ENCODE peak calls at places on chromosomes 13 and 19, in seven cellular contexts. One of them, this sample, is unnamed.
A peak's percentile ranks its signal among the peaks of the same experiment; 100 is the strongest.

GRCh38 chr19:27746691-27747380 is 1466.1 kb downstream of the UQCRFS1 start:
- DNase-seq in dermis microvascular lymphatic vessel endothelial cell: peak; percentile 23
- DNase-seq in mucosa of gallbladder: peak; percentile 1
- DNase-seq in stimulated activated CD4-positive, alpha-beta T cell treated with anti-CD3 and anti-CD28 coated beads, Interleukin-15, amount 100 ng/mL, for 24 hours: peak; percentile 13
- DNase-seq in activated T-cell treated with anti-CD3 and anti-CD28 coated beads, Interleukin-2, amount 50 U/mL, for 24 hours: no peak
- DNase-seq in GM03348: peak; percentile 26
- DNase-seq in Right ventricle myocardium superior: peak; percentile 61
- DNase-seq in this sample: peak; percentile 13

GRCh38 chr19:1017115-1017905 is 3.6 kb downstream of the TMEM259 start:
- DNase-seq in dermis microvascular lymphatic vessel endothelial cell: no peak
- DNase-seq in mucosa of gallbladder: no peak
- DNase-seq in stimulated activated CD4-positive, alpha-beta T cell treated with anti-CD3 and anti-CD28 coated beads, Interleukin-15, amount 100 ng/mL, for 24 hours: no peak
- DNase-seq in activated T-cell treated with anti-CD3 and anti-CD28 coated beads, Interleukin-2, amount 50 U/mL, for 24 hours: no peak
- DNase-seq in GM03348: no peak
- DNase-seq in Right ventricle myocardium superior: no peak
- DNase-seq in this sample: no peak

GRCh38 chr13:52842440-52842839 is 6.0 kb downstream of the PCDH8 start:
- DNase-seq in dermis microvascular lymphatic vessel endothelial cell: no peak
- DNase-seq in mucosa of gallbladder: no peak
- DNase-seq in stimulated activated CD4-positive, alpha-beta T cell treated with anti-CD3 and anti-CD28 coated beads, Interleukin-15, amount 100 ng/mL, for 24 hours: no peak
- DNase-seq in activated T-cell treated with anti-CD3 and anti-CD28 coated beads, Interleukin-2, amount 50 U/mL, for 24 hours: no peak
- DNase-seq in GM03348: no peak
- DNase-seq in Right ventricle myocardium superior: no peak
- DNase-seq in this sample: no peak

GRCh38 chr19:2113436-2114211 is 16.9 kb downstream of the IZUMO4 start:
- DNase-seq in dermis microvascular lymphatic vessel endothelial cell: peak; percentile 43
- DNase-seq in mucosa of gallbladder: no peak
- DNase-seq in stimulated activated CD4-positive, alpha-beta T cell treated with anti-CD3 and anti-CD28 coated beads, Interleukin-15, amount 100 ng/mL, for 24 hours: no peak
- DNase-seq in activated T-cell treated with anti-CD3 and anti-CD28 coated beads, Interleukin-2, amount 50 U/mL, for 24 hours: no peak
- DNase-seq in GM03348: no peak
- DNase-seq in Right ventricle myocardium superior: no peak
- DNase-seq in this sample: peak; percentile 26

GRCh38 chr19:3610745-3611717 is 4.4 kb upstream of the TBXA2R start:
- DNase-seq in dermis microvascular lymphatic vessel endothelial cell: no peak
- DNase-seq in mucosa of gallbladder: no peak
- DNase-seq in stimulated activated CD4-positive, alpha-beta T cell treated with anti-CD3 and anti-CD28 coated beads, Interleukin-15, amount 100 ng/mL, for 24 hours: no peak
- DNase-seq in activated T-cell treated with anti-CD3 and anti-CD28 coated beads, Interleukin-2, amount 50 U/mL, for 24 hours: no peak
- DNase-seq in GM03348: no peak
- DNase-seq in Right ventricle myocardium superior: no peak
- DNase-seq in this sample: no peak

GRCh38 chr19:19278315-19278714 is 5.2 kb upstream of the TM6SF2 start:
- DNase-seq in dermis microvascular lymphatic vessel endothelial cell: no peak
- DNase-seq in mucosa of gallbladder: no peak
- DNase-seq in stimulated activated CD4-positive, alpha-beta T cell treated with anti-CD3 and anti-CD28 coated beads, Interleukin-15, amount 100 ng/mL, for 24 hours: no peak
- DNase-seq in activated T-cell treated with anti-CD3 and anti-CD28 coated beads, Interleukin-2, amount 50 U/mL, for 24 hours: no peak
- DNase-seq in GM03348: no peak
- DNase-seq in Right ventricle myocardium superior: no peak
- DNase-seq in this sample: no peak

GRCh38 chr19:35722897-35723296 is 5.1 kb downstream of the KMT2B start:
- DNase-seq in dermis microvascular lymphatic vessel endothelial cell: no peak
- DNase-seq in mucosa of gallbladder: no peak
- DNase-seq in stimulated activated CD4-positive, alpha-beta T cell treated with anti-CD3 and anti-CD28 coated beads, Interleukin-15, amount 100 ng/mL, for 24 hours: no peak
- DNase-seq in activated T-cell treated with anti-CD3 and anti-CD28 coated beads, Interleukin-2, amount 50 U/mL, for 24 hours: no peak
- DNase-seq in GM03348: no peak
- DNase-seq in Right ventricle myocardium superior: no peak
- DNase-seq in this sample: no peak

GRCh38 chr19:45444318-45445041 is 20.8 kb upstream of the ERCC1 start:
- DNase-seq in dermis microvascular lymphatic vessel endothelial cell: peak; percentile 91
- DNase-seq in mucosa of gallbladder: peak; percentile 93
- DNase-seq in stimulated activated CD4-positive, alpha-beta T cell treated with anti-CD3 and anti-CD28 coated beads, Interleukin-15, amount 100 ng/mL, for 24 hours: peak; percentile 83
- DNase-seq in activated T-cell treated with anti-CD3 and anti-CD28 coated beads, Interleukin-2, amount 50 U/mL, for 24 hours: peak; percentile 81
- DNase-seq in GM03348: peak; percentile 90
- DNase-seq in Right ventricle myocardium superior: peak; percentile 98
- DNase-seq in this sample: peak; percentile 85

GRCh38 chr13:110294146-110294545 is 12.8 kb downstream of the COL4A1 start:
- DNase-seq in dermis microvascular lymphatic vessel endothelial cell: no peak
- DNase-seq in mucosa of gallbladder: no peak
- DNase-seq in stimulated activated CD4-positive, alpha-beta T cell treated with anti-CD3 and anti-CD28 coated beads, Interleukin-15, amount 100 ng/mL, for 24 hours: no peak
- DNase-seq in activated T-cell treated with anti-CD3 and anti-CD28 coated beads, Interleukin-2, amount 50 U/mL, for 24 hours: no peak
- DNase-seq in GM03348: peak; percentile 81
- DNase-seq in Right ventricle myocardium superior: no peak
- DNase-seq in this sample: peak; percentile 98

GRCh38 chr13:47480121-47480520 is 521.0 kb downstream of the SUCLA2 start:
- DNase-seq in dermis microvascular lymphatic vessel endothelial cell: no peak
- DNase-seq in mucosa of gallbladder: no peak
- DNase-seq in stimulated activated CD4-positive, alpha-beta T cell treated with anti-CD3 and anti-CD28 coated beads, Interleukin-15, amount 100 ng/mL, for 24 hours: no peak
- DNase-seq in activated T-cell treated with anti-CD3 and anti-CD28 coated beads, Interleukin-2, amount 50 U/mL, for 24 hours: no peak
- DNase-seq in GM03348: peak; percentile 69
- DNase-seq in Right ventricle myocardium superior: no peak
- DNase-seq in this sample: peak; percentile 84

GRCh38 chr13:50580684-50581305 is 262.7 kb downstream of the DLEU7 start:
- DNase-seq in dermis microvascular lymphatic vessel endothelial cell: peak; percentile 63
- DNase-seq in mucosa of gallbladder: no peak
- DNase-seq in stimulated activated CD4-positive, alpha-beta T cell treated with anti-CD3 and anti-CD28 coated beads, Interleukin-15, amount 100 ng/mL, for 24 hours: no peak
- DNase-seq in activated T-cell treated with anti-CD3 and anti-CD28 coated beads, Interleukin-2, amount 50 U/mL, for 24 hours: no peak
- DNase-seq in GM03348: peak; percentile 35
- DNase-seq in Right ventricle myocardium superior: no peak
- DNase-seq in this sample: peak; percentile 66

GRCh38 chr13:95020298-95020987 is 280.8 kb downstream of the ABCC4 start:
- DNase-seq in dermis microvascular lymphatic vessel endothelial cell: no peak
- DNase-seq in mucosa of gallbladder: no peak
- DNase-seq in stimulated activated CD4-positive, alpha-beta T cell treated with anti-CD3 and anti-CD28 coated beads, Interleukin-15, amount 100 ng/mL, for 24 hours: no peak
- DNase-seq in activated T-cell treated with anti-CD3 and anti-CD28 coated beads, Interleukin-2, amount 50 U/mL, for 24 hours: no peak
- DNase-seq in GM03348: no peak
- DNase-seq in Right ventricle myocardium superior: no peak
- DNase-seq in this sample: no peak

GRCh38 chr19:39202998-39203355 is 1.1 kb downstream of the SYCN start:
- DNase-seq in dermis microvascular lymphatic vessel endothelial cell: no peak
- DNase-seq in mucosa of gallbladder: no peak
- DNase-seq in stimulated activated CD4-positive, alpha-beta T cell treated with anti-CD3 and anti-CD28 coated beads, Interleukin-15, amount 100 ng/mL, for 24 hours: no peak
- DNase-seq in activated T-cell treated with anti-CD3 and anti-CD28 coated beads, Interleukin-2, amount 50 U/mL, for 24 hours: no peak
- DNase-seq in GM03348: no peak
- DNase-seq in Right ventricle myocardium superior: no peak
- DNase-seq in this sample: no peak

GRCh38 chr19:8352134-8352827 is 9.2 kb upstream of the KANK3 start:
- DNase-seq in dermis microvascular lymphatic vessel endothelial cell: no peak
- DNase-seq in mucosa of gallbladder: no peak
- DNase-seq in stimulated activated CD4-positive, alpha-beta T cell treated with anti-CD3 and anti-CD28 coated beads, Interleukin-15, amount 100 ng/mL, for 24 hours: no peak
- DNase-seq in activated T-cell treated with anti-CD3 and anti-CD28 coated beads, Interleukin-2, amount 50 U/mL, for 24 hours: no peak
- DNase-seq in GM03348: peak; percentile 33
- DNase-seq in Right ventricle myocardium superior: no peak
- DNase-seq in this sample: no peak

GRCh38 chr13:87498681-87499080 is 172.5 kb upstream of the SLITRK5 start:
- DNase-seq in dermis microvascular lymphatic vessel endothelial cell: no peak
- DNase-seq in mucosa of gallbladder: no peak
- DNase-seq in stimulated activated CD4-positive, alpha-beta T cell treated with anti-CD3 and anti-CD28 coated beads, Interleukin-15, amount 100 ng/mL, for 24 hours: no peak
- DNase-seq in activated T-cell treated with anti-CD3 and anti-CD28 coated beads, Interleukin-2, amount 50 U/mL, for 24 hours: no peak
- DNase-seq in GM03348: no peak
- DNase-seq in Right ventricle myocardium superior: no peak
- DNase-seq in this sample: no peak

GRCh38 chr13:113981201-113981605 is 7.3 kb upstream of the C13orf46 start:
- DNase-seq in dermis microvascular lymphatic vessel endothelial cell: no peak
- DNase-seq in mucosa of gallbladder: peak; percentile 95
- DNase-seq in stimulated activated CD4-positive, alpha-beta T cell treated with anti-CD3 and anti-CD28 coated beads, Interleukin-15, amount 100 ng/mL, for 24 hours: no peak
- DNase-seq in activated T-cell treated with anti-CD3 and anti-CD28 coated beads, Interleukin-2, amount 50 U/mL, for 24 hours: no peak
- DNase-seq in GM03348: no peak
- DNase-seq in Right ventricle myocardium superior: peak; percentile 66
- DNase-seq in this sample: no peak

GRCh38 chr13:42107006-42107405 is 58.6 kb downstream of the DGKH start:
- DNase-seq in dermis microvascular lymphatic vessel endothelial cell: no peak
- DNase-seq in mucosa of gallbladder: no peak
- DNase-seq in stimulated activated CD4-positive, alpha-beta T cell treated with anti-CD3 and anti-CD28 coated beads, Interleukin-15, amount 100 ng/mL, for 24 hours: no peak
- DNase-seq in activated T-cell treated with anti-CD3 and anti-CD28 coated beads, Interleukin-2, amount 50 U/mL, for 24 hours: no peak
- DNase-seq in GM03348: no peak
- DNase-seq in Right ventricle myocardium superior: no peak
- DNase-seq in this sample: no peak

GRCh38 chr19:39083983-39084731 is at the start of gene ACP7:
- DNase-seq in dermis microvascular lymphatic vessel endothelial cell: no peak
- DNase-seq in mucosa of gallbladder: no peak
- DNase-seq in stimulated activated CD4-positive, alpha-beta T cell treated with anti-CD3 and anti-CD28 coated beads, Interleukin-15, amount 100 ng/mL, for 24 hours: peak; percentile 32
- DNase-seq in activated T-cell treated with anti-CD3 and anti-CD28 coated beads, Interleukin-2, amount 50 U/mL, for 24 hours: peak; percentile 52
- DNase-seq in GM03348: peak; percentile 43
- DNase-seq in Right ventricle myocardium superior: no peak
- DNase-seq in this sample: no peak

GRCh38 chr19:7970716-7971448 is 27.4 kb upstream of the TIMM44 start:
- DNase-seq in dermis microvascular lymphatic vessel endothelial cell: peak; percentile 52
- DNase-seq in mucosa of gallbladder: no peak
- DNase-seq in stimulated activated CD4-positive, alpha-beta T cell treated with anti-CD3 and anti-CD28 coated beads, Interleukin-15, amount 100 ng/mL, for 24 hours: peak; percentile 44
- DNase-seq in activated T-cell treated with anti-CD3 and anti-CD28 coated beads, Interleukin-2, amount 50 U/mL, for 24 hours: peak; percentile 42
- DNase-seq in GM03348: peak; percentile 69
- DNase-seq in Right ventricle myocardium superior: no peak
- DNase-seq in this sample: peak; percentile 23

GRCh38 chr19:30841934-30842333 is 469.8 kb downstream of the ZNF536 start:
- DNase-seq in dermis microvascular lymphatic vessel endothelial cell: no peak
- DNase-seq in mucosa of gallbladder: no peak
- DNase-seq in stimulated activated CD4-positive, alpha-beta T cell treated with anti-CD3 and anti-CD28 coated beads, Interleukin-15, amount 100 ng/mL, for 24 hours: no peak
- DNase-seq in activated T-cell treated with anti-CD3 and anti-CD28 coated beads, Interleukin-2, amount 50 U/mL, for 24 hours: no peak
- DNase-seq in GM03348: no peak
- DNase-seq in Right ventricle myocardium superior: no peak
- DNase-seq in this sample: no peak

GRCh38 chr13:66483712-66484111 is 746.4 kb downstream of the PCDH9 start:
- DNase-seq in dermis microvascular lymphatic vessel endothelial cell: no peak
- DNase-seq in mucosa of gallbladder: no peak
- DNase-seq in stimulated activated CD4-positive, alpha-beta T cell treated with anti-CD3 and anti-CD28 coated beads, Interleukin-15, amount 100 ng/mL, for 24 hours: no peak
- DNase-seq in activated T-cell treated with anti-CD3 and anti-CD28 coated beads, Interleukin-2, amount 50 U/mL, for 24 hours: no peak
- DNase-seq in GM03348: no peak
- DNase-seq in Right ventricle myocardium superior: no peak
- DNase-seq in this sample: no peak

GRCh38 chr13:45327253-45327954 is 13.6 kb downstream of the TPT1 start:
- DNase-seq in dermis microvascular lymphatic vessel endothelial cell: no peak
- DNase-seq in mucosa of gallbladder: no peak
- DNase-seq in stimulated activated CD4-positive, alpha-beta T cell treated with anti-CD3 and anti-CD28 coated beads, Interleukin-15, amount 100 ng/mL, for 24 hours: no peak
- DNase-seq in activated T-cell treated with anti-CD3 and anti-CD28 coated beads, Interleukin-2, amount 50 U/mL, for 24 hours: no peak
- DNase-seq in GM03348: no peak
- DNase-seq in Right ventricle myocardium superior: no peak
- DNase-seq in this sample: no peak

GRCh38 chr13:104491951-104492350 is 1425.7 kb upstream of the SLC10A2 start:
- DNase-seq in dermis microvascular lymphatic vessel endothelial cell: no peak
- DNase-seq in mucosa of gallbladder: no peak
- DNase-seq in stimulated activated CD4-positive, alpha-beta T cell treated with anti-CD3 and anti-CD28 coated beads, Interleukin-15, amount 100 ng/mL, for 24 hours: no peak
- DNase-seq in activated T-cell treated with anti-CD3 and anti-CD28 coated beads, Interleukin-2, amount 50 U/mL, for 24 hours: no peak
- DNase-seq in GM03348: no peak
- DNase-seq in Right ventricle myocardium superior: no peak
- DNase-seq in this sample: no peak

GRCh38 chr19:34241513-34242337 is 12.6 kb upstream of the GARRE1 start:
- DNase-seq in dermis microvascular lymphatic vessel endothelial cell: no peak
- DNase-seq in mucosa of gallbladder: no peak
- DNase-seq in stimulated activated CD4-positive, alpha-beta T cell treated with anti-CD3 and anti-CD28 coated beads, Interleukin-15, amount 100 ng/mL, for 24 hours: peak; percentile 34
- DNase-seq in activated T-cell treated with anti-CD3 and anti-CD28 coated beads, Interleukin-2, amount 50 U/mL, for 24 hours: no peak
- DNase-seq in GM03348: no peak
- DNase-seq in Right ventricle myocardium superior: no peak
- DNase-seq in this sample: no peak

GRCh38 chr13:73040479-73040878 is 18.3 kb upstream of the KLF5 start:
- DNase-seq in dermis microvascular lymphatic vessel endothelial cell: no peak
- DNase-seq in mucosa of gallbladder: no peak
- DNase-seq in stimulated activated CD4-positive, alpha-beta T cell treated with anti-CD3 and anti-CD28 coated beads, Interleukin-15, amount 100 ng/mL, for 24 hours: no peak
- DNase-seq in activated T-cell treated with anti-CD3 and anti-CD28 coated beads, Interleukin-2, amount 50 U/mL, for 24 hours: no peak
- DNase-seq in GM03348: no peak
- DNase-seq in Right ventricle myocardium superior: no peak
- DNase-seq in this sample: no peak

GRCh38 chr13:98821372-98822237 is 69.1 kb upstream of the SLC15A1 start:
- DNase-seq in dermis microvascular lymphatic vessel endothelial cell: peak; percentile 73
- DNase-seq in mucosa of gallbladder: peak; percentile 51
- DNase-seq in stimulated activated CD4-positive, alpha-beta T cell treated with anti-CD3 and anti-CD28 coated beads, Interleukin-15, amount 100 ng/mL, for 24 hours: no peak
- DNase-seq in activated T-cell treated with anti-CD3 and anti-CD28 coated beads, Interleukin-2, amount 50 U/mL, for 24 hours: no peak
- DNase-seq in GM03348: peak; percentile 57
- DNase-seq in Right ventricle myocardium superior: no peak
- DNase-seq in this sample: peak; percentile 89

GRCh38 chr19:55070755-55071502 is 4.7 kb upstream of the EPS8L1 start:
- DNase-seq in dermis microvascular lymphatic vessel endothelial cell: no peak
- DNase-seq in mucosa of gallbladder: peak; percentile 68
- DNase-seq in stimulated activated CD4-positive, alpha-beta T cell treated with anti-CD3 and anti-CD28 coated beads, Interleukin-15, amount 100 ng/mL, for 24 hours: no peak
- DNase-seq in activated T-cell treated with anti-CD3 and anti-CD28 coated beads, Interleukin-2, amount 50 U/mL, for 24 hours: no peak
- DNase-seq in GM03348: peak; percentile 54
- DNase-seq in Right ventricle myocardium superior: no peak
- DNase-seq in this sample: peak; percentile 37

GRCh38 chr13:77874406-77874805 is 44.2 kb downstream of the EDNRB start:
- DNase-seq in dermis microvascular lymphatic vessel endothelial cell: peak; percentile 78
- DNase-seq in mucosa of gallbladder: no peak
- DNase-seq in stimulated activated CD4-positive, alpha-beta T cell treated with anti-CD3 and anti-CD28 coated beads, Interleukin-15, amount 100 ng/mL, for 24 hours: no peak
- DNase-seq in activated T-cell treated with anti-CD3 and anti-CD28 coated beads, Interleukin-2, amount 50 U/mL, for 24 hours: no peak
- DNase-seq in GM03348: peak; percentile 9
- DNase-seq in Right ventricle myocardium superior: no peak
- DNase-seq in this sample: peak; percentile 14

GRCh38 chr19:30479657-30480056 is 107.5 kb downstream of the ZNF536 start:
- DNase-seq in dermis microvascular lymphatic vessel endothelial cell: no peak
- DNase-seq in mucosa of gallbladder: no peak
- DNase-seq in stimulated activated CD4-positive, alpha-beta T cell treated with anti-CD3 and anti-CD28 coated beads, Interleukin-15, amount 100 ng/mL, for 24 hours: no peak
- DNase-seq in activated T-cell treated with anti-CD3 and anti-CD28 coated beads, Interleukin-2, amount 50 U/mL, for 24 hours: no peak
- DNase-seq in GM03348: no peak
- DNase-seq in Right ventricle myocardium superior: no peak
- DNase-seq in this sample: no peak

GRCh38 chr13:40490086-40490723 is 176.2 kb downstream of the FOXO1 start:
- DNase-seq in dermis microvascular lymphatic vessel endothelial cell: no peak
- DNase-seq in mucosa of gallbladder: peak; percentile 32
- DNase-seq in stimulated activated CD4-positive, alpha-beta T cell treated with anti-CD3 and anti-CD28 coated beads, Interleukin-15, amount 100 ng/mL, for 24 hours: peak; percentile 63
- DNase-seq in activated T-cell treated with anti-CD3 and anti-CD28 coated beads, Interleukin-2, amount 50 U/mL, for 24 hours: no peak
- DNase-seq in GM03348: no peak
- DNase-seq in Right ventricle myocardium superior: no peak
- DNase-seq in this sample: no peak

GRCh38 chr19:40139533-40140287 is 49.0 kb upstream of the ZNF780A start:
- DNase-seq in dermis microvascular lymphatic vessel endothelial cell: peak; percentile 64
- DNase-seq in mucosa of gallbladder: no peak
- DNase-seq in stimulated activated CD4-positive, alpha-beta T cell treated with anti-CD3 and anti-CD28 coated beads, Interleukin-15, amount 100 ng/mL, for 24 hours: no peak
- DNase-seq in activated T-cell treated with anti-CD3 and anti-CD28 coated beads, Interleukin-2, amount 50 U/mL, for 24 hours: no peak
- DNase-seq in GM03348: peak; percentile 72
- DNase-seq in Right ventricle myocardium superior: no peak
- DNase-seq in this sample: peak; percentile 59

GRCh38 chr13:89267734-89268133 is 1596.6 kb downstream of the SLITRK5 start:
- DNase-seq in dermis microvascular lymphatic vessel endothelial cell: no peak
- DNase-seq in mucosa of gallbladder: no peak
- DNase-seq in stimulated activated CD4-positive, alpha-beta T cell treated with anti-CD3 and anti-CD28 coated beads, Interleukin-15, amount 100 ng/mL, for 24 hours: no peak
- DNase-seq in activated T-cell treated with anti-CD3 and anti-CD28 coated beads, Interleukin-2, amount 50 U/mL, for 24 hours: no peak
- DNase-seq in GM03348: no peak
- DNase-seq in Right ventricle myocardium superior: no peak
- DNase-seq in this sample: no peak

GRCh38 chr19:1725100-1726064 is 27.9 kb upstream of the ONECUT3 start:
- DNase-seq in dermis microvascular lymphatic vessel endothelial cell: peak; percentile 59
- DNase-seq in mucosa of gallbladder: peak; percentile 58
- DNase-seq in stimulated activated CD4-positive, alpha-beta T cell treated with anti-CD3 and anti-CD28 coated beads, Interleukin-15, amount 100 ng/mL, for 24 hours: peak; percentile 71
- DNase-seq in activated T-cell treated with anti-CD3 and anti-CD28 coated beads, Interleukin-2, amount 50 U/mL, for 24 hours: peak; percentile 65
- DNase-seq in GM03348: peak; percentile 100
- DNase-seq in Right ventricle myocardium superior: peak; percentile 55
- DNase-seq in this sample: peak; percentile 26

GRCh38 chr19:14015454-14016035 is 9.4 kb upstream of the RFX1 start:
- DNase-seq in dermis microvascular lymphatic vessel endothelial cell: no peak
- DNase-seq in mucosa of gallbladder: no peak
- DNase-seq in stimulated activated CD4-positive, alpha-beta T cell treated with anti-CD3 and anti-CD28 coated beads, Interleukin-15, amount 100 ng/mL, for 24 hours: no peak
- DNase-seq in activated T-cell treated with anti-CD3 and anti-CD28 coated beads, Interleukin-2, amount 50 U/mL, for 24 hours: no peak
- DNase-seq in GM03348: no peak
- DNase-seq in Right ventricle myocardium superior: no peak
- DNase-seq in this sample: no peak

GRCh38 chr13:79782541-79783216 is 301.7 kb downstream of the NDFIP2 start:
- DNase-seq in dermis microvascular lymphatic vessel endothelial cell: peak; percentile 93
- DNase-seq in mucosa of gallbladder: no peak
- DNase-seq in stimulated activated CD4-positive, alpha-beta T cell treated with anti-CD3 and anti-CD28 coated beads, Interleukin-15, amount 100 ng/mL, for 24 hours: no peak
- DNase-seq in activated T-cell treated with anti-CD3 and anti-CD28 coated beads, Interleukin-2, amount 50 U/mL, for 24 hours: no peak
- DNase-seq in GM03348: no peak
- DNase-seq in Right ventricle myocardium superior: peak; percentile 81
- DNase-seq in this sample: peak; percentile 10

GRCh38 chr19:44785993-44786392 is 8.3 kb downstream of the CBLC start:
- DNase-seq in dermis microvascular lymphatic vessel endothelial cell: no peak
- DNase-seq in mucosa of gallbladder: no peak
- DNase-seq in stimulated activated CD4-positive, alpha-beta T cell treated with anti-CD3 and anti-CD28 coated beads, Interleukin-15, amount 100 ng/mL, for 24 hours: no peak
- DNase-seq in activated T-cell treated with anti-CD3 and anti-CD28 coated beads, Interleukin-2, amount 50 U/mL, for 24 hours: no peak
- DNase-seq in GM03348: no peak
- DNase-seq in Right ventricle myocardium superior: no peak
- DNase-seq in this sample: no peak

This sample was measured in AG10803.